ENCODE peak calls at places on chromosomes 7 and 10, in six cellular contexts. Q, P, V, S, M and A are unnamed samples.
A peak's percentile ranks its signal among the peaks of the same experiment; 100 is the strongest.

GRCh38 chr10:96651998-96652431 is 65.2 kb upstream of the TM9SF3 start:
- DNase-seq in Q (no peak), P (no peak), V (no peak), S (no peak), M (no peak), A (no peak)

GRCh38 chr10:27197980-27198645 is 42.5 kb downstream of the ACBD5 start:
- DNase-seq in Q (no peak), P (no peak), V (no peak), S (no peak), M (peak; percentile 39), A (no peak)

GRCh38 chr10:118712930-118713634 is 41.7 kb downstream of the CACUL1 start:
- DNase-seq in Q (no peak), P (no peak), V (no peak), S (no peak), M (no peak), A (no peak)

GRCh38 chr7:94028768-94029167 is 24.6 kb upstream of the BET1 start:
- DNase-seq in Q (no peak), P (no peak), V (no peak), S (peak; percentile 8), M (peak; percentile 86), A (peak; percentile 37)

GRCh38 chr7:55191926-55192692 is 173.0 kb upstream of the LANCL2 start:
- DNase-seq in Q (no peak), P (no peak), V (no peak), S (no peak), M (peak; percentile 59), A (peak; percentile 14)

GRCh38 chr10:114492351-114493037 is 88.2 kb upstream of the AFAP1L2 start:
- DNase-seq in Q (no peak), P (no peak), V (no peak), S (no peak), M (peak; percentile 18), A (peak; percentile 49)

GRCh38 chr10:21831986-21832735 is 171.4 kb downstream of the DNAJC1 start:
- DNase-seq in Q (no peak), P (peak; percentile 65), V (no peak), S (peak; percentile 38), M (peak; percentile 90), A (peak; percentile 65)

GRCh38 chr10:131848296-131848695 is 52.5 kb upstream of the PPP2R2D start:
- DNase-seq in Q (no peak), P (no peak), V (peak; percentile 35), S (no peak), M (no peak), A (no peak)

GRCh38 chr10:6542999-6543430 is 37.1 kb downstream of the PRKCQ start:
- DNase-seq in Q (no peak), P (no peak), V (no peak), S (no peak), M (no peak), A (no peak)

GRCh38 chr10:130575756-130576285 is 439.6 kb downstream of the GLRX3 start:
- DNase-seq in Q (no peak), P (no peak), V (no peak), S (no peak), M (no peak), A (no peak)

GRCh38 chr7:129713544-129713943 is 102.0 kb downstream of the NRF1 start:
- DNase-seq in Q (no peak), P (no peak), V (no peak), S (no peak), M (no peak), A (peak; percentile 41)

GRCh38 chr10:48627984-48628609 is 23.2 kb upstream of the ARHGAP22 start:
- DNase-seq in Q (no peak), P (no peak), V (no peak), S (no peak), M (no peak), A (no peak)

GRCh38 chr10:31582365-31583052 is 263.5 kb downstream of the ZEB1 start:
- DNase-seq in Q (peak; percentile 56), P (no peak), V (no peak), S (no peak), M (peak; percentile 39), A (peak; percentile 30)

GRCh38 chr10:68348265-68348741 is 15.6 kb upstream of the PBLD start:
- DNase-seq in Q (no peak), P (no peak), V (no peak), S (peak; percentile 53), M (peak; percentile 74), A (peak; percentile 69)

GRCh38 chr7:121503730-121504129 is 107.6 kb upstream of the FAM3C start:
- DNase-seq in Q (no peak), P (no peak), V (no peak), S (no peak), M (no peak), A (no peak)

GRCh38 chr10:99346247-99346646 is 17.1 kb downstream of the CNNM1 start:
- DNase-seq in Q (no peak), P (no peak), V (no peak), S (peak; percentile 81), M (peak; percentile 38), A (peak; percentile 16)

GRCh38 chr7:143407296-143408246 is 1.1 kb downstream of the EPHA1 start:
- DNase-seq in Q (no peak), P (no peak), V (no peak), S (no peak), M (no peak), A (no peak)

GRCh38 chr7:2931034-2931415 is 86.9 kb upstream of the GNA12 start:
- DNase-seq in Q (no peak), P (no peak), V (no peak), S (no peak), M (no peak), A (no peak)

GRCh38 chr7:139436806-139437205 is 46.7 kb downstream of the KLRG2 start:
- DNase-seq in Q (no peak), P (no peak), V (no peak), S (no peak), M (no peak), A (no peak)